ENCODE peak calls at places on chromosomes 7 and 10, in four cellular contexts. One of them, this sample, is unnamed.
A peak's percentile ranks its signal among the peaks of the same experiment; 100 is the strongest.

GRCh38 chr10:613661-614340 is 75.7 kb downstream of the DIP2C start:
- DNase-seq in BE2C: no peak
- DNase-seq in adrenal gland: no peak
- DNase-seq in HFF-Myc: no peak
- DNase-seq in this sample: no peak

GRCh38 chr7:156160811-156161210 is 348.5 kb upstream of the SHH start:
- DNase-seq in BE2C: no peak
- DNase-seq in adrenal gland: no peak
- DNase-seq in HFF-Myc: no peak
- DNase-seq in this sample: no peak

GRCh38 chr7:139118803-139119485 is 9.4 kb upstream of the ZC3HAV1 start:
- DNase-seq in BE2C: peak; percentile 80
- DNase-seq in adrenal gland: no peak
- DNase-seq in HFF-Myc: no peak
- DNase-seq in this sample: no peak

GRCh38 chr7:13407911-13408310 is 581.6 kb downstream of the ETV1 start:
- DNase-seq in BE2C: no peak
- DNase-seq in adrenal gland: no peak
- DNase-seq in HFF-Myc: no peak
- DNase-seq in this sample: no peak

GRCh38 chr7:55569797-55570196 is 2.5 kb downstream of the VOPP1 start:
- DNase-seq in BE2C: no peak
- DNase-seq in adrenal gland: no peak
- DNase-seq in HFF-Myc: no peak
- DNase-seq in this sample: no peak

GRCh38 chr10:117970962-117971361 is 75.8 kb downstream of the RAB11FIP2 start:
- DNase-seq in BE2C: no peak
- DNase-seq in adrenal gland: no peak
- DNase-seq in HFF-Myc: no peak
- DNase-seq in this sample: no peak

GRCh38 chr10:77686096-77686495 is 48.5 kb upstream of the KCNMA1 start:
- DNase-seq in BE2C: no peak
- DNase-seq in adrenal gland: no peak
- DNase-seq in HFF-Myc: no peak
- DNase-seq in this sample: no peak

GRCh38 chr7:100827330-100828226 is at the start of gene EPHB4:
- DNase-seq in BE2C: peak; percentile 59
- DNase-seq in adrenal gland: peak; percentile 93
- DNase-seq in HFF-Myc: peak; percentile 56
- DNase-seq in this sample: no peak

GRCh38 chr10:84270708-84271107 is 25.9 kb downstream of the RGR start:
- DNase-seq in BE2C: no peak
- DNase-seq in adrenal gland: no peak
- DNase-seq in HFF-Myc: no peak
- DNase-seq in this sample: no peak

GRCh38 chr7:71286336-71286735 is 154.4 kb downstream of the GALNT17 start:
- DNase-seq in BE2C: no peak
- DNase-seq in adrenal gland: no peak
- DNase-seq in HFF-Myc: no peak
- DNase-seq in this sample: no peak

GRCh38 chr7:41316410-41316809 is 386.5 kb downstream of the INHBA start:
- DNase-seq in BE2C: no peak
- DNase-seq in adrenal gland: no peak
- DNase-seq in HFF-Myc: no peak
- DNase-seq in this sample: no peak

GRCh38 chr10:12351447-12351846 is 2.1 kb downstream of the CAMK1D start:
- DNase-seq in BE2C: peak; percentile 26
- DNase-seq in adrenal gland: no peak
- DNase-seq in HFF-Myc: no peak
- DNase-seq in this sample: no peak

GRCh38 chr7:131934452-131934851 is 378.0 kb upstream of the PODXL start:
- DNase-seq in BE2C: no peak
- DNase-seq in adrenal gland: no peak
- DNase-seq in HFF-Myc: no peak
- DNase-seq in this sample: no peak

GRCh38 chr7:71050492-71050891 is 81.5 kb upstream of the GALNT17 start:
- DNase-seq in BE2C: no peak
- DNase-seq in adrenal gland: no peak
- DNase-seq in HFF-Myc: no peak
- DNase-seq in this sample: no peak

GRCh38 chr7:149764481-149765398 is 8.6 kb downstream of the ZNF467 start:
- DNase-seq in BE2C: no peak
- DNase-seq in adrenal gland: no peak
- DNase-seq in HFF-Myc: no peak
- DNase-seq in this sample: no peak

GRCh38 chr10:112898540-112899395 is 51.3 kb upstream of the TCF7L2 start:
- DNase-seq in BE2C: peak; percentile 41
- DNase-seq in adrenal gland: peak; percentile 69
- DNase-seq in HFF-Myc: no peak
- DNase-seq in this sample: no peak

GRCh38 chr10:1177936-1178335 is 121.8 kb downstream of the WDR37 start:
- DNase-seq in BE2C: no peak
- DNase-seq in adrenal gland: no peak
- DNase-seq in HFF-Myc: no peak
- DNase-seq in this sample: no peak

GRCh38 chr7:87204933-87205332 is 14.6 kb downstream of the TMEM243 start:
- DNase-seq in BE2C: no peak
- DNase-seq in adrenal gland: no peak
- DNase-seq in HFF-Myc: no peak
- DNase-seq in this sample: no peak

GRCh38 chr10:101329341-101330032 is 24.5 kb upstream of the BTRC start:
- DNase-seq in BE2C: no peak
- DNase-seq in adrenal gland: no peak
- DNase-seq in HFF-Myc: no peak
- DNase-seq in this sample: no peak

GRCh38 chr7:70893422-70893821 is 238.5 kb upstream of the GALNT17 start:
- DNase-seq in BE2C: peak; percentile 61
- DNase-seq in adrenal gland: no peak
- DNase-seq in HFF-Myc: no peak
- DNase-seq in this sample: no peak

GRCh38 chr10:30529373-30529998 is 95.5 kb downstream of the MAP3K8 start:
- DNase-seq in BE2C: no peak
- DNase-seq in adrenal gland: peak; percentile 79
- DNase-seq in HFF-Myc: no peak
- DNase-seq in this sample: peak; percentile 63

GRCh38 chr10:70478191-70479160 is at the start of gene PALD1:
- DNase-seq in BE2C: peak; percentile 57
- DNase-seq in adrenal gland: peak; percentile 80
- DNase-seq in HFF-Myc: peak; percentile 27
- DNase-seq in this sample: peak; percentile 49

GRCh38 chr10:70480254-70480861 is 1.8 kb downstream of the PALD1 start:
- DNase-seq in BE2C: no peak
- DNase-seq in adrenal gland: no peak
- DNase-seq in HFF-Myc: no peak
- DNase-seq in this sample: peak; percentile 79

GRCh38 chr10:70479161-70479531 is 579 bp downstream of the PALD1 start:
- DNase-seq in BE2C: no peak
- DNase-seq in adrenal gland: no peak
- DNase-seq in HFF-Myc: no peak
- DNase-seq in this sample: no peak

GRCh38 chr10:70481105-70481504 is 2.5 kb downstream of the PALD1 start:
- DNase-seq in BE2C: no peak
- DNase-seq in adrenal gland: no peak
- DNase-seq in HFF-Myc: no peak
- DNase-seq in this sample: no peak

GRCh38 chr10:70479626-70480253 is 1.2 kb downstream of the PALD1 start:
- DNase-seq in BE2C: no peak
- DNase-seq in adrenal gland: no peak
- DNase-seq in HFF-Myc: no peak
- DNase-seq in this sample: no peak
- H3K4me3 ChIP-seq in BE2C: no peak overlapping the region
- H3K4me3 ChIP-seq in adrenal gland: no peak overlapping the region
- H3K4me3 ChIP-seq in HFF-Myc: peak overlapping the region; percentile 76
- H3K4me3 ChIP-seq in this sample: peak overlapping the region; percentile 65

GRCh38 chr10:8726087-8726486 is 671.6 kb downstream of the GATA3 start:
- DNase-seq in BE2C: no peak
- DNase-seq in adrenal gland: no peak
- DNase-seq in HFF-Myc: no peak
- DNase-seq in this sample: no peak
- H3K4me3 ChIP-seq in BE2C: no peak overlapping the region
- H3K4me3 ChIP-seq in adrenal gland: no peak overlapping the region
- H3K4me3 ChIP-seq in HFF-Myc: no peak overlapping the region
- H3K4me3 ChIP-seq in this sample: no peak overlapping the region

GRCh38 chr10:68082815-68083395 is 7.8 kb upstream of the HERC4 start:
- DNase-seq in BE2C: no peak
- DNase-seq in adrenal gland: no peak
- DNase-seq in HFF-Myc: no peak
- DNase-seq in this sample: no peak
- H3K4me3 ChIP-seq in BE2C: no peak overlapping the region
- H3K4me3 ChIP-seq in adrenal gland: no peak overlapping the region
- H3K4me3 ChIP-seq in HFF-Myc: no peak overlapping the region
- H3K4me3 ChIP-seq in this sample: no peak overlapping the region

GRCh38 chr7:77426521-77427051 is 10.4 kb upstream of the GSAP start:
- DNase-seq in BE2C: no peak
- DNase-seq in adrenal gland: no peak
- DNase-seq in HFF-Myc: no peak
- DNase-seq in this sample: no peak

GRCh38 chr7:77426052-77426404 is 9.9 kb upstream of the GSAP start:
- DNase-seq in BE2C: no peak
- DNase-seq in adrenal gland: no peak
- DNase-seq in HFF-Myc: no peak
- DNase-seq in this sample: no peak

GRCh38 chr7:77427996-77428603 is 12.0 kb upstream of the GSAP start:
- DNase-seq in BE2C: no peak
- DNase-seq in adrenal gland: peak; percentile 61
- DNase-seq in HFF-Myc: peak; percentile 39
- DNase-seq in this sample: no peak

GRCh38 chr7:77422500-77422899 is 6.4 kb upstream of the GSAP start:
- DNase-seq in BE2C: no peak
- DNase-seq in adrenal gland: no peak
- DNase-seq in HFF-Myc: no peak
- DNase-seq in this sample: no peak

GRCh38 chr7:77425151-77426051 is 9.3 kb upstream of the GSAP start:
- DNase-seq in BE2C: no peak
- DNase-seq in adrenal gland: no peak
- DNase-seq in HFF-Myc: no peak
- DNase-seq in this sample: no peak
- H3K4me3 ChIP-seq in BE2C: no peak overlapping the region
- H3K4me3 ChIP-seq in adrenal gland: no peak overlapping the region
- H3K4me3 ChIP-seq in HFF-Myc: no peak overlapping the region
- H3K4me3 ChIP-seq in this sample: no peak overlapping the region

GRCh38 chr10:129963831-129964501 is at the start of gene EBF3:
- DNase-seq in BE2C: peak; percentile 94
- DNase-seq in adrenal gland: peak; percentile 55
- DNase-seq in HFF-Myc: no peak
- DNase-seq in this sample: no peak
- H3K4me3 ChIP-seq in BE2C: peak within 1 kb of the TSS; percentile 82
- H3K4me3 ChIP-seq in adrenal gland: no peak within 1 kb of the TSS
- H3K4me3 ChIP-seq in HFF-Myc: peak within 1 kb of the TSS; percentile 28
- H3K4me3 ChIP-seq in this sample: peak within 1 kb of the TSS; percentile 32

GRCh38 chr10:22712959-22713852 is 1.2 kb downstream of the PIP4K2A start:
- DNase-seq in BE2C: peak; percentile 28
- DNase-seq in adrenal gland: no peak
- DNase-seq in HFF-Myc: no peak
- DNase-seq in this sample: no peak
- H3K4me3 ChIP-seq in BE2C: peak overlapping the region; percentile 84
- H3K4me3 ChIP-seq in adrenal gland: peak overlapping the region; percentile 46
- H3K4me3 ChIP-seq in HFF-Myc: peak overlapping the region; percentile 88
- H3K4me3 ChIP-seq in this sample: peak overlapping the region; percentile 86

GRCh38 chr7:92735707-92736106 is 100.7 kb downstream of the CDK6 start:
- DNase-seq in BE2C: no peak
- DNase-seq in adrenal gland: no peak
- DNase-seq in HFF-Myc: no peak
- DNase-seq in this sample: no peak
- H3K4me3 ChIP-seq in BE2C: no peak overlapping the region
- H3K4me3 ChIP-seq in adrenal gland: no peak overlapping the region
- H3K4me3 ChIP-seq in HFF-Myc: no peak overlapping the region
- H3K4me3 ChIP-seq in this sample: no peak overlapping the region

GRCh38 chr7:2560175-2560695 is 1.5 kb downstream of the IQCE start:
- DNase-seq in BE2C: no peak
- DNase-seq in adrenal gland: no peak
- DNase-seq in HFF-Myc: no peak
- DNase-seq in this sample: peak; percentile 57
- H3K4me3 ChIP-seq in BE2C: no peak overlapping the region
- H3K4me3 ChIP-seq in adrenal gland: no peak overlapping the region
- H3K4me3 ChIP-seq in HFF-Myc: peak overlapping the region; percentile 87
- H3K4me3 ChIP-seq in this sample: peak overlapping the region; percentile 71

GRCh38 chr10:21343087-21343486 is 182.4 kb downstream of the SKIDA1 start:
- DNase-seq in BE2C: no peak
- DNase-seq in adrenal gland: no peak
- DNase-seq in HFF-Myc: no peak
- DNase-seq in this sample: no peak
- H3K4me3 ChIP-seq in BE2C: no peak overlapping the region
- H3K4me3 ChIP-seq in adrenal gland: no peak overlapping the region
- H3K4me3 ChIP-seq in HFF-Myc: no peak overlapping the region
- H3K4me3 ChIP-seq in this sample: no peak overlapping the region